ENCODE peak calls at places on chromosome 13, in eight cellular contexts. W, I, Z, H, M, X, K and Y are unnamed samples. For H3K9me3, the result is how much of the 10 kb centered on the place peaks cover.

GRCh38 chr13:113499936-113500335 is 9.4 kb upstream of the DCUN1D2 start:
- DNase-seq in M (no peak), X (no peak), H (no peak), Z (no peak), W (no peak), K (no peak), I (no peak), Y (no peak)

GRCh38 chr13:36904219-36904618 is 15.8 kb downstream of the SMAD9 start:
- DNase-seq in H (no peak), M (no peak), W (no peak), Z (no peak), X (no peak), K (peak), I (no peak), Y (no peak)

GRCh38 chr13:29482504-29482903 is 113.0 kb downstream of the SLC7A1 start:
- DNase-seq in X (no peak), I (no peak), M (no peak), W (no peak), Z (no peak), H (no peak), K (no peak), Y (no peak)

GRCh38 chr13:110379905-110380341 is 72.8 kb downstream of the COL4A2 start:
- DNase-seq in K (no peak), Z (no peak), W (no peak), M (no peak), I (no peak), H (no peak), X (peak), Y (no peak)

GRCh38 chr13:101383595-101383994 is 32.7 kb downstream of the NALCN start:
- DNase-seq in I (no peak), X (peak), H (no peak), K (no peak), Z (no peak), W (no peak), M (no peak), Y (no peak)

GRCh38 chr13:46839399-46839798 is 42.4 kb upstream of the ESD start:
- DNase-seq in K (no peak), X (no peak), Z (no peak), M (no peak), H (no peak), I (no peak), W (no peak), Y (no peak)

GRCh38 chr13:59680429-59681024 is 483.2 kb downstream of the DIAPH3 start:
- DNase-seq in X (peak), I (no peak), M (no peak), K (no peak), H (no peak), W (no peak), Z (no peak), Y (no peak)

GRCh38 chr13:50080856-50081105 is 65.5 kb downstream of the KCNRG start:
- DNase-seq in X (peak), W (no peak), M (no peak), K (no peak), I (no peak), Z (no peak), H (no peak), Y (no peak)

GRCh38 chr13:29503041-29503837 is 92.2 kb downstream of the SLC7A1 start:
- DNase-seq in Z (no peak), M (no peak), H (no peak), K (no peak), X (peak), I (no peak), W (no peak), Y (no peak)

GRCh38 chr13:52615817-52616216 is 26.4 kb upstream of the HNRNPA1L2 start:
- DNase-seq in H (no peak), W (no peak), K (no peak), Z (no peak), I (no peak), M (no peak), X (peak), Y (no peak)

GRCh38 chr13:113152894-113153809 is 5.3 kb upstream of the PROZ start:
- DNase-seq in W (peak), I (peak), X (no peak), H (peak), Z (peak), K (peak), M (no peak), Y (peak)

GRCh38 chr13:24208314-24208713 is 47.8 kb downstream of the SPATA13 start:
- DNase-seq in I (no peak), Z (no peak), K (no peak), X (peak), H (no peak), W (no peak), M (no peak), Y (no peak)

GRCh38 chr13:60787083-60787482 is 390.1 kb downstream of the TDRD3 start:
- DNase-seq in K (no peak), I (no peak), Z (no peak), H (no peak), M (no peak), X (peak), W (no peak), Y (no peak)

GRCh38 chr13:24680258-24680920 is at the start of gene ATP12A:
- DNase-seq in X (peak), H (no peak), K (peak), I (no peak), Z (no peak), M (peak), W (no peak), Y (peak)

GRCh38 chr13:77696863-77697207 is 652 bp upstream of the SLAIN1 start:
- DNase-seq in I (no peak), W (no peak), Z (no peak), X (no peak), K (no peak), M (no peak), H (no peak), Y (no peak)

GRCh38 chr13:41019578-41020347 is 647 bp upstream of the ELF1 start:
- DNase-seq in X (no peak), Z (no peak), K (no peak), I (no peak), W (no peak), M (no peak), H (no peak), Y (no peak)

GRCh38 chr13:39856714-39857113 is 201.3 kb downstream of the COG6 start:
- DNase-seq in K (no peak), Z (no peak), M (no peak), I (no peak), W (no peak), X (no peak), H (no peak), Y (no peak)

GRCh38 chr13:44627441-44627840 is 51.3 kb upstream of the TSC22D1 start:
- DNase-seq in W (no peak), K (no peak), M (no peak), X (no peak), I (no peak), Z (no peak), H (no peak), Y (no peak)

GRCh38 chr13:36919833-36920611 is at the start of gene SMAD9:
- DNase-seq in I (peak), X (peak), W (peak), K (peak), H (peak), M (no peak), Z (peak), Y (no peak)

GRCh38 chr13:112772929-112773328 is 83.1 kb downstream of the ATP11A start:
- DNase-seq in X (no peak), I (no peak), M (no peak), H (no peak), W (no peak), K (peak), Z (no peak), Y (no peak)

GRCh38 chr13:66657165-66657895 is 572.8 kb downstream of the PCDH9 start:
- DNase-seq in I (peak), X (peak), H (no peak), K (no peak), W (no peak), Z (peak), M (no peak), Y (no peak)

GRCh38 chr13:84121456-84121855 is 239.2 kb upstream of the SLITRK1 start:
- DNase-seq in H (no peak), M (no peak), W (no peak), K (no peak), Z (no peak), I (no peak), X (peak), Y (no peak)

GRCh38 chr13:101624981-101625380 is 172.5 kb downstream of the ITGBL1 start:
- DNase-seq in K (no peak), Z (no peak), H (no peak), X (peak), I (no peak), W (no peak), M (no peak), Y (no peak)

GRCh38 chr13:74767031-74767430 is 632.8 kb upstream of the KLF12 start:
- DNase-seq in M (no peak), K (no peak), I (no peak), H (no peak), X (peak), W (no peak), Z (no peak), Y (no peak)

GRCh38 chr13:64877176-64877575 is 2353.0 kb downstream of the PCDH9 start:
- DNase-seq in W (no peak), X (no peak), Z (no peak), K (no peak), H (no peak), M (no peak), I (no peak), Y (no peak)

GRCh38 chr13:91647361-91647970 is 249.0 kb downstream of the GPC5 start:
- DNase-seq in W (no peak), K (peak), Z (peak), H (no peak), X (peak), M (no peak), I (peak), Y (no peak)

GRCh38 chr13:113034451-113035208 is 65.6 kb downstream of the MCF2L start:
- DNase-seq in K (peak), Z (peak), H (peak), M (no peak), I (peak), X (peak), W (no peak), Y (no peak)

GRCh38 chr13:47415048-47415447 is 518.2 kb upstream of the HTR2A start:
- DNase-seq in K (no peak), X (no peak), W (no peak), I (no peak), M (no peak), H (no peak), Z (no peak), Y (no peak)

GRCh38 chr13:109093988-109094387 is 464.6 kb downstream of the MYO16 start:
- DNase-seq in I (no peak), K (no peak), X (no peak), M (no peak), H (no peak), W (no peak), Z (no peak), Y (no peak)

GRCh38 chr13:99322297-99323103 is 15.3 kb upstream of the GPR183 start:
- DNase-seq in I (no peak), K (no peak), X (no peak), W (no peak), M (no peak), H (no peak), Z (no peak), Y (no peak)

GRCh38 chr13:96091164-96091931 is 1.4 kb downstream of the HS6ST3 start:
- DNase-seq in X (no peak), I (peak), W (no peak), K (no peak), Z (peak), H (no peak), M (no peak), Y (no peak)

GRCh38 chr13:49539746-49540145 is 44.0 kb downstream of the PHF11 start:
- DNase-seq in K (no peak), M (no peak), H (no peak), X (no peak), I (no peak), W (no peak), Z (no peak), Y (no peak)

GRCh38 chr13:31686660-31687430 is 52.5 kb upstream of the RXFP2 start:
- DNase-seq in M (no peak), Z (no peak), H (no peak), W (no peak), I (no peak), K (no peak), X (no peak), Y (no peak)

GRCh38 chr13:18992791-18993190 is 188.8 kb downstream of the TUBA3C start:
- DNase-seq in M (no peak), Z (no peak), I (no peak), H (no peak), X (no peak), K (no peak), W (no peak), Y (no peak)

GRCh38 chr13:18996627-18997051 is 185.0 kb downstream of the TUBA3C start:
- DNase-seq in K (no peak), H (no peak), Z (no peak), W (no peak), M (no peak), I (no peak), X (no peak), Y (no peak)

GRCh38 chr13:18993884-18994660 is 187.6 kb downstream of the TUBA3C start:
- DNase-seq in K (no peak), H (no peak), M (no peak), Z (no peak), W (no peak), X (no peak), I (no peak), Y (no peak)

GRCh38 chr13:18996221-18996620 is 185.4 kb downstream of the TUBA3C start:
- DNase-seq in X (no peak), Z (no peak), K (no peak), I (no peak), H (no peak), M (no peak), W (no peak), Y (no peak)

GRCh38 chr13:18995259-18995873 is 186.3 kb downstream of the TUBA3C start:
- DNase-seq in H (no peak), W (no peak), Z (no peak), X (no peak), M (no peak), K (no peak), I (no peak), Y (no peak)
- H3K9me3 ChIP-seq in H (under half), W (half or more), Z (under half), X (under half), M (under half), K (under half), I (under half), Y (under half)

DNA sequence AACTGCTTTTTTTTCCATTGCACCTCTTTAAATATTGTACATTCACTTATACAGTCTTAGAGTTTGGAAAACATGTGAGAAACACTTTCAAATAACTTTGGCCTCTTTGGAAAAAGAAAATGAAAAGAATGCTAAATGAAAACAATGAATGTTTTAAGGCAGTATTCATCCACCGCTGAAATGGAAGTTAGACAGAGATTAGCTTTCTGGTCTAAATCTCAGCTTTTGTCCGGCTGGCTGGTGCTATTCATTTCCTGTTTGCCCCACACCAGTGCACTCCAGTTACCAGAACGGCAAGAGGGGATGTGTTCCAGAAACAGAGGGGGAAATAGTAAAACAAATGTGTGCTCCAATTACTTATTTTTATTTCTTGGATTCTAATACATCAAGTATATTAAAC is 1201.3 kb downstream of the EFNB2 start:
- DNase-seq in H (no peak), K (no peak), I (no peak), M (no peak), X (no peak), Z (no peak), W (no peak), Y (no peak)
- H3K9me3 ChIP-seq in H (under half), K (under half), I (under half), M (under half), X (under half), Z (under half), W (under half), Y (under half)

GRCh38 chr13:21741396-21741795 is 70.5 kb downstream of the FGF9 start:
- DNase-seq in M (no peak), I (no peak), W (no peak), X (no peak), Z (no peak), H (no peak), K (no peak), Y (no peak)

GRCh38 chr13:21744149-21744548 is 73.3 kb downstream of the FGF9 start:
- DNase-seq in H (no peak), Z (no peak), I (no peak), W (no peak), M (no peak), K (no peak), X (no peak), Y (no peak)

GRCh38 chr13:21747456-21747855 is 76.6 kb downstream of the FGF9 start:
- DNase-seq in X (no peak), M (no peak), H (no peak), W (no peak), Z (no peak), I (no peak), K (no peak), Y (no peak)

GRCh38 chr13:21742041-21742440 is 71.2 kb downstream of the FGF9 start:
- DNase-seq in I (no peak), X (no peak), W (no peak), K (peak), M (no peak), Z (no peak), H (no peak), Y (no peak)

GRCh38 chr13:21745307-21745706 is 74.4 kb downstream of the FGF9 start:
- DNase-seq in X (no peak), Z (no peak), W (no peak), I (no peak), K (no peak), M (no peak), H (no peak), Y (no peak)
- H3K9me3 ChIP-seq in X (under half), Z (under half), W (under half), I (under half), K (under half), M (under half), H (under half), Y (under half)

GRCh38 chr13:62919491-62919890 is 1503.8 kb upstream of the PCDH20 start:
- DNase-seq in Z (no peak), M (no peak), I (no peak), X (no peak), K (no peak), H (no peak), W (no peak), Y (no peak)
- H3K9me3 ChIP-seq in Z (under half), M (under half), I (under half), X (under half), K (under half), H (under half), W (under half), Y (under half)

DNA sequence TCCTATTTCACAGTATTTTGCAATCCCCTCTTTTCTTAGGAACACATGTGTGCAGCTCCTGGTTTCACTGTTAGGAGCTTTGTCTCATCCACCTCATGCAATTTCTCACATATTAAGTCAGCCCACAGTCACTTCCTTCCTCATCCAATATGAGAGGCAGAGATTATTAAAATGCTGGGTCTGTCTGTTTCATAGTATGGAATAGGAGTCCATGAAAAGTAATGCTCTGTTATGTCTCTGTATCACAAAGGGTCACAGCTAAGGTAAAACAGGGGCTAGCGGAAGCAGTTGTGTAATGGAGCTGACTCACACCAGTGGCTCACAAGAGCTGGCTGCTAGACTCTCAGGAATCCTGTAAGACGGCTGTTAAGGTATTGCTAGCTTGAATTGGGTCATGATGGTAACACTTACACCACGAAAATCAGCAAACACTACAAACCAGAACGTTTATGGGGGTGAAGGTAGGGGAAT is 216.5 kb downstream of the EFNB2 start:
- DNase-seq in M (no peak), K (no peak), W (no peak), H (no peak), Z (no peak), X (no peak), I (no peak), Y (no peak)
- H3K9me3 ChIP-seq in M (under half), K (under half), W (under half), H (under half), Z (under half), X (under half), I (under half), Y (under half)